ENCODE peak calls at places on chromosome 19, in nine cellular contexts. A is AG10803; E is head of caudate nucleus; H is mesenteric fat pad; T is DMS153; M is naive thymus-derived CD4-positive, alpha-beta T cell; C is stimulated activated CD8-positive, alpha-beta memory T cell treated with anti-CD3 and anti-CD28 coated beads, Interleukin-2, amount 100 ng/mL, for 1 hour; N is stimulated activated CD4-positive, alpha-beta T cell treated with anti-CD3 and anti-CD28 coated beads, Interleukin-1b, Interleukin-23, amount 100 ng/mL, for 48 hours; F is ACHN. K is an unnamed sample.

GRCh38 chr19:55723491-55723890 is 14.7 kb downstream of the NLRP9 start:
- DNase-seq in E (no peak), A (no peak), M (no peak), H (no peak), C (no peak), T (no peak), N (no peak), F (no peak), K (no peak)

GRCh38 chr19:18897108-18898029 is 1.4 kb upstream of the CERS1 start:
- DNase-seq in E (no peak), C (no peak), T (no peak), H (no peak), N (no peak), F (no peak), A (no peak), M (no peak), K (no peak)

GRCh38 chr19:47681936-47682335 is 31.3 kb upstream of the EHD2 start:
- DNase-seq in C (no peak), H (no peak), E (no peak), F (no peak), A (no peak), M (no peak), T (no peak), N (no peak), K (no peak)

GRCh38 chr19:11091343-11092153 is 2.3 kb downstream of the LDLR start:
- DNase-seq in H (no peak), C (peak; percentile 34), F (peak; percentile 79), M (peak; percentile 64), A (peak; percentile 96), N (peak; percentile 48), E (peak; percentile 50), T (peak; percentile 53), K (no peak)

GRCh38 chr19:35451278-35452096 is 3.4 kb downstream of the FFAR2 start:
- DNase-seq in T (no peak), C (no peak), F (no peak), H (no peak), E (no peak), N (peak; percentile 29), M (no peak), A (no peak), K (no peak)

GRCh38 chr19:41537789-41538188 is 38.2 kb upstream of the CEACAM21 start:
- DNase-seq in H (no peak), M (no peak), E (no peak), A (peak; percentile 11), F (no peak), N (no peak), C (no peak), T (no peak), K (no peak)

GRCh38 chr19:33394006-33394722 is 20.7 kb downstream of the CEBPG start:
- DNase-seq in T (no peak), C (no peak), N (no peak), H (no peak), A (peak; percentile 93), E (no peak), F (no peak), M (no peak), K (no peak)

GRCh38 chr19:45999653-46000121 is 4.4 kb downstream of the CCDC61 start:
- DNase-seq in M (no peak), C (no peak), A (no peak), N (peak; percentile 18), F (no peak), H (no peak), T (peak; percentile 64), E (peak; percentile 66), K (no peak)

GRCh38 chr19:35721374-35721773 is 3.6 kb downstream of the KMT2B start:
- DNase-seq in N (no peak), F (no peak), T (no peak), A (no peak), E (no peak), M (no peak), C (no peak), H (no peak), K (no peak)

GRCh38 chr19:28731113-28731512 is 481.8 kb downstream of the UQCRFS1 start:
- DNase-seq in H (no peak), N (no peak), C (no peak), M (no peak), T (no peak), E (no peak), A (no peak), F (no peak), K (no peak)

GRCh38 chr19:44723952-44724319 is 24.6 kb upstream of the BCL3 start:
- DNase-seq in H (peak; percentile 93), A (peak; percentile 76), M (peak; percentile 72), N (peak; percentile 76), E (peak; percentile 70), F (peak; percentile 76), C (peak; percentile 70), T (peak; percentile 53), K (peak; percentile 79)

GRCh38 chr19:13505761-13506549 is at the start of gene CACNA1A:
- DNase-seq in F (peak; percentile 3), H (no peak), T (no peak), C (no peak), A (peak; percentile 45), E (no peak), N (no peak), M (no peak), K (no peak)

GRCh38 chr19:56310462-56310861 is 4.2 kb downstream of the ZSCAN5A start:
- DNase-seq in F (no peak), T (no peak), A (no peak), N (no peak), M (no peak), C (no peak), E (no peak), H (no peak), K (no peak)

GRCh38 chr19:39746836-39747529 is 9.2 kb upstream of the CLC start:
- DNase-seq in E (no peak), H (no peak), T (no peak), C (no peak), N (no peak), A (no peak), F (no peak), M (no peak), K (no peak)

GRCh38 chr19:1131718-1132552 is 28.1 kb downstream of the GPX4 start:
- DNase-seq in F (peak; percentile 85), E (no peak), C (peak; percentile 74), A (peak; percentile 89), T (peak; percentile 17), H (peak; percentile 98), M (peak; percentile 85), N (peak; percentile 94), K (peak; percentile 89)

GRCh38 chr19:39943586-39943985 is 9.2 kb upstream of the FCGBP start:
- DNase-seq in H (no peak), C (no peak), T (no peak), F (no peak), A (no peak), N (no peak), M (no peak), E (no peak), K (no peak)

GRCh38 chr19:30174791-30175190 is 197.4 kb upstream of the ZNF536 start:
- DNase-seq in N (no peak), M (no peak), T (no peak), C (no peak), E (no peak), A (no peak), F (no peak), H (peak; percentile 26), K (no peak)

GRCh38 chr19:55070755-55071502 is 4.7 kb upstream of the EPS8L1 start:
- DNase-seq in A (peak; percentile 37), T (no peak), H (no peak), N (no peak), F (peak; percentile 68), M (no peak), C (no peak), E (no peak), K (no peak)

GRCh38 chr19:5808120-5808816 is 3.4 kb downstream of the NRTN start:
- DNase-seq in F (no peak), H (no peak), T (no peak), A (no peak), N (no peak), M (no peak), E (no peak), C (no peak), K (no peak)

GRCh38 chr19:45515081-45515624 is 7.9 kb downstream of the VASP start:
- DNase-seq in F (no peak), M (no peak), H (no peak), A (no peak), T (no peak), E (no peak), C (no peak), N (no peak), K (peak; percentile 81)

GRCh38 chr19:51317381-51317780 is 5.9 kb downstream of the IGLON5 start:
- DNase-seq in F (no peak), C (no peak), E (no peak), A (no peak), T (no peak), M (no peak), H (no peak), N (no peak), K (no peak)

GRCh38 chr19:6800991-6801396 is 28.5 kb downstream of the VAV1 start:
- DNase-seq in A (peak; percentile 82), M (peak; percentile 21), E (no peak), C (no peak), N (no peak), H (no peak), T (peak; percentile 55), F (peak; percentile 66), K (no peak)

GRCh38 chr19:36030264-36031148 is 2.2 kb downstream of the CLIP3 start:
- DNase-seq in A (peak; percentile 59), M (no peak), F (no peak), N (no peak), H (no peak), C (no peak), T (no peak), E (no peak), K (no peak)

GRCh38 chr19:19490247-19490968 is 24.9 kb downstream of the TSSK6 start:
- DNase-seq in H (no peak), E (peak; percentile 85), M (peak; percentile 77), C (peak; percentile 69), N (peak; percentile 77), F (peak; percentile 79), A (peak; percentile 81), T (peak; percentile 77), K (peak; percentile 73)

GRCh38 chr19:48760514-48761221 is 5.3 kb downstream of the FGF21 start:
- DNase-seq in E (no peak), M (no peak), H (no peak), F (no peak), N (peak; percentile 41), A (no peak), T (no peak), C (no peak), K (no peak)

GRCh38 chr19:11130824-11131455 is 24.6 kb downstream of the SPC24 start:
- DNase-seq in H (no peak), M (peak; percentile 63), C (peak; percentile 47), N (peak; percentile 65), E (peak; percentile 64), T (peak; percentile 2), F (peak; percentile 59), A (peak; percentile 54), K (peak; percentile 78)

GRCh38 chr19:23957660-23958281 is 43.1 kb downstream of the ZNF726 start:
- DNase-seq in A (peak; percentile 55), N (no peak), F (peak; percentile 60), H (no peak), T (no peak), M (no peak), C (no peak), E (no peak), K (no peak)

GRCh38 chr19:49930483-49931011 is 1.2 kb upstream of the NUP62 start:
- DNase-seq in E (no peak), N (no peak), C (no peak), H (no peak), T (no peak), M (no peak), F (no peak), A (no peak), K (no peak)

K was measured in naive B cell.